ENCODE peak calls at places on chromosomes 4 and X, in eight cellular contexts. One of them, this sample, is unnamed.
A peak's percentile ranks its signal among the peaks of the same experiment; 100 is the strongest.

GRCh38 chr4:147138171-147138570 is 192.5 kb upstream of the TTC29 start:
- DNase-seq in AG04450: no peak
- DNase-seq in dorsolateral prefrontal cortex: no peak
- DNase-seq in sigmoid colon: no peak
- DNase-seq in esophagus squamous epithelium: no peak
- DNase-seq in psoas muscle: no peak
- DNase-seq in heart right ventricle: no peak
- DNase-seq in A549: no peak
- DNase-seq in this sample: no peak

GRCh38 chr4:41709844-41710481 is 38.6 kb downstream of the PHOX2B start:
- DNase-seq in A549: peak; percentile 38
- DNase-seq in dorsolateral prefrontal cortex: no peak
- DNase-seq in AG04450: peak; percentile 49
- DNase-seq in sigmoid colon: no peak
- DNase-seq in psoas muscle: no peak
- DNase-seq in esophagus squamous epithelium: no peak
- DNase-seq in heart right ventricle: no peak
- DNase-seq in this sample: no peak

GRCh38 chr4:18568600-18568999 is 547.0 kb upstream of the LCORL start:
- DNase-seq in dorsolateral prefrontal cortex: no peak
- DNase-seq in esophagus squamous epithelium: no peak
- DNase-seq in AG04450: no peak
- DNase-seq in psoas muscle: no peak
- DNase-seq in sigmoid colon: no peak
- DNase-seq in heart right ventricle: no peak
- DNase-seq in A549: no peak
- DNase-seq in this sample: no peak

GRCh38 chr4:78432896-78433295 is 118.7 kb upstream of the ANXA3 start:
- DNase-seq in esophagus squamous epithelium: no peak
- DNase-seq in psoas muscle: no peak
- DNase-seq in dorsolateral prefrontal cortex: no peak
- DNase-seq in A549: peak; percentile 1
- DNase-seq in sigmoid colon: no peak
- DNase-seq in AG04450: no peak
- DNase-seq in heart right ventricle: no peak
- DNase-seq in this sample: no peak

GRCh38 chr4:111650553-111651183 is 494.6 kb upstream of the FAM241A start:
- DNase-seq in dorsolateral prefrontal cortex: no peak
- DNase-seq in esophagus squamous epithelium: no peak
- DNase-seq in A549: no peak
- DNase-seq in sigmoid colon: no peak
- DNase-seq in AG04450: no peak
- DNase-seq in heart right ventricle: no peak
- DNase-seq in psoas muscle: no peak
- DNase-seq in this sample: no peak

GRCh38 chr4:56804551-56804950 is 16.9 kb downstream of the SPINK2 start:
- DNase-seq in psoas muscle: no peak
- DNase-seq in esophagus squamous epithelium: no peak
- DNase-seq in sigmoid colon: no peak
- DNase-seq in dorsolateral prefrontal cortex: no peak
- DNase-seq in A549: no peak
- DNase-seq in heart right ventricle: no peak
- DNase-seq in AG04450: no peak
- DNase-seq in this sample: no peak

GRCh38 chr4:158728256-158728655 is 5.1 kb upstream of the PPID start:
- DNase-seq in dorsolateral prefrontal cortex: no peak
- DNase-seq in esophagus squamous epithelium: no peak
- DNase-seq in heart right ventricle: no peak
- DNase-seq in psoas muscle: no peak
- DNase-seq in sigmoid colon: no peak
- DNase-seq in AG04450: no peak
- DNase-seq in A549: no peak
- DNase-seq in this sample: no peak

GRCh38 chrX:133938530-133938929 is 46.9 kb downstream of the GPC3 start:
- DNase-seq in AG04450: no peak
- DNase-seq in esophagus squamous epithelium: no peak
- DNase-seq in psoas muscle: no peak
- DNase-seq in dorsolateral prefrontal cortex: no peak
- DNase-seq in sigmoid colon: no peak
- DNase-seq in A549: no peak
- DNase-seq in heart right ventricle: no peak
- DNase-seq in this sample: no peak

GRCh38 chr4:121256346-121256745 is 92.2 kb upstream of the TNIP3 start:
- DNase-seq in heart right ventricle: no peak
- DNase-seq in AG04450: peak; percentile 59
- DNase-seq in sigmoid colon: no peak
- DNase-seq in esophagus squamous epithelium: no peak
- DNase-seq in A549: no peak
- DNase-seq in dorsolateral prefrontal cortex: no peak
- DNase-seq in psoas muscle: no peak
- DNase-seq in this sample: no peak

GRCh38 chr4:81049310-81049709 is 18.8 kb downstream of the BMP3 start:
- DNase-seq in esophagus squamous epithelium: no peak
- DNase-seq in heart right ventricle: no peak
- DNase-seq in AG04450: no peak
- DNase-seq in sigmoid colon: no peak
- DNase-seq in psoas muscle: no peak
- DNase-seq in dorsolateral prefrontal cortex: no peak
- DNase-seq in A549: no peak
- DNase-seq in this sample: no peak

GRCh38 chr4:101730291-101731117 is 60.0 kb upstream of the BANK1 start:
- DNase-seq in AG04450: peak; percentile 29
- DNase-seq in sigmoid colon: peak; percentile 79
- DNase-seq in A549: peak; percentile 6
- DNase-seq in dorsolateral prefrontal cortex: no peak
- DNase-seq in heart right ventricle: peak; percentile 19
- DNase-seq in esophagus squamous epithelium: no peak
- DNase-seq in psoas muscle: peak; percentile 71
- DNase-seq in this sample: no peak

GRCh38 chr4:87657525-87657924 is 7.4 kb downstream of the DMP1 start:
- DNase-seq in dorsolateral prefrontal cortex: no peak
- DNase-seq in heart right ventricle: no peak
- DNase-seq in AG04450: no peak
- DNase-seq in sigmoid colon: no peak
- DNase-seq in psoas muscle: no peak
- DNase-seq in esophagus squamous epithelium: no peak
- DNase-seq in A549: peak; percentile 10
- DNase-seq in this sample: no peak

GRCh38 chr4:79632114-79632513 is 224.1 kb upstream of the GK2 start:
- DNase-seq in esophagus squamous epithelium: no peak
- DNase-seq in A549: no peak
- DNase-seq in sigmoid colon: no peak
- DNase-seq in heart right ventricle: no peak
- DNase-seq in dorsolateral prefrontal cortex: no peak
- DNase-seq in psoas muscle: no peak
- DNase-seq in AG04450: no peak
- DNase-seq in this sample: no peak

GRCh38 chr4:113169368-113169767 is 119.9 kb downstream of the ANK2 start:
- DNase-seq in psoas muscle: no peak
- DNase-seq in heart right ventricle: no peak
- DNase-seq in esophagus squamous epithelium: no peak
- DNase-seq in A549: no peak
- DNase-seq in AG04450: no peak
- DNase-seq in dorsolateral prefrontal cortex: no peak
- DNase-seq in sigmoid colon: no peak
- DNase-seq in this sample: no peak

GRCh38 chrX:8374041-8374825 is 90.4 kb upstream of the VCX3B start:
- DNase-seq in heart right ventricle: no peak
- DNase-seq in dorsolateral prefrontal cortex: no peak
- DNase-seq in A549: no peak
- DNase-seq in psoas muscle: no peak
- DNase-seq in esophagus squamous epithelium: no peak
- DNase-seq in sigmoid colon: no peak
- DNase-seq in AG04450: no peak
- DNase-seq in this sample: no peak

GRCh38 chrX:15468036-15468435 is 25.1 kb downstream of the PIR start:
- DNase-seq in heart right ventricle: no peak
- DNase-seq in AG04450: peak; percentile 20
- DNase-seq in A549: no peak
- DNase-seq in sigmoid colon: no peak
- DNase-seq in esophagus squamous epithelium: no peak
- DNase-seq in dorsolateral prefrontal cortex: no peak
- DNase-seq in psoas muscle: peak; percentile 50
- DNase-seq in this sample: no peak

GRCh38 chr4:675036-675804 is 878 bp downstream of the MYL5 start:
- DNase-seq in AG04450: no peak
- DNase-seq in esophagus squamous epithelium: no peak
- DNase-seq in psoas muscle: peak; percentile 45
- DNase-seq in heart right ventricle: no peak
- DNase-seq in sigmoid colon: no peak
- DNase-seq in dorsolateral prefrontal cortex: no peak
- DNase-seq in A549: no peak
- DNase-seq in this sample: no peak

GRCh38 chr4:176755001-176755400 is 37.7 kb downstream of the VEGFC start:
- DNase-seq in A549: no peak
- DNase-seq in psoas muscle: no peak
- DNase-seq in dorsolateral prefrontal cortex: no peak
- DNase-seq in AG04450: no peak
- DNase-seq in heart right ventricle: no peak
- DNase-seq in esophagus squamous epithelium: no peak
- DNase-seq in sigmoid colon: no peak
- DNase-seq in this sample: no peak
- H3K27ac ChIP-seq in A549: no peak overlapping the region
- H3K27ac ChIP-seq in psoas muscle: no peak overlapping the region
- H3K27ac ChIP-seq in dorsolateral prefrontal cortex: no peak overlapping the region
- H3K27ac ChIP-seq in AG04450: no peak overlapping the region
- H3K27ac ChIP-seq in heart right ventricle: no peak overlapping the region
- H3K27ac ChIP-seq in esophagus squamous epithelium: no peak overlapping the region
- H3K27ac ChIP-seq in sigmoid colon: no peak overlapping the region
- H3K27ac ChIP-seq in this sample: no peak overlapping the region

DNA sequence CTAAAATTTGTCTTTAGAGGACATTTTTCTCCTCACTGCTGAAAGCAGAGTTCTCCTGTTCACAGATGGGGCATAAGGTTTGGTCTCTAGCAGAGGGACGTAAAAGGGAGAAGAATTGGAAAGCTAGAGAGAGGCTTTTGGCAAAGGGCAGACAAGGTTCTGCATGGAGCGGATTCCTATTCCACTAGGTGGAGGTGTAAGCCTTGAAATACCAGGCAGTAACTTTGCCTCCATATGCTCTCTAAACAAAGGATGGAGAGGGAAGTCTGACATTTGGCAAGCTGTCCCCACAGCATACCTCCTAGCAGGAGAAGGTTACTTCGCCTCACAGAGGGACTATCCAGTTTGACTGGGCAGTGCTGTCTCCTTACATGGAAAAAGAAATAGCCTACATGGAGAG is 174.7 kb downstream of the DACH2 start:
- DNase-seq in A549: no peak
- DNase-seq in sigmoid colon: no peak
- DNase-seq in psoas muscle: no peak
- DNase-seq in dorsolateral prefrontal cortex: no peak
- DNase-seq in AG04450: no peak
- DNase-seq in esophagus squamous epithelium: no peak
- DNase-seq in heart right ventricle: no peak
- DNase-seq in this sample: no peak
- TF ChIP-seq CTCF in A549: no peak
- TF ChIP-seq CTCF in sigmoid colon: no peak
- TF ChIP-seq CTCF in psoas muscle: no peak
- TF ChIP-seq CTCF in dorsolateral prefrontal cortex: no peak
- TF ChIP-seq CTCF in AG04450: no peak
- TF ChIP-seq CTCF in esophagus squamous epithelium: no peak
- TF ChIP-seq CTCF in heart right ventricle: no peak
- TF ChIP-seq CTCF in this sample: no peak

DNA sequence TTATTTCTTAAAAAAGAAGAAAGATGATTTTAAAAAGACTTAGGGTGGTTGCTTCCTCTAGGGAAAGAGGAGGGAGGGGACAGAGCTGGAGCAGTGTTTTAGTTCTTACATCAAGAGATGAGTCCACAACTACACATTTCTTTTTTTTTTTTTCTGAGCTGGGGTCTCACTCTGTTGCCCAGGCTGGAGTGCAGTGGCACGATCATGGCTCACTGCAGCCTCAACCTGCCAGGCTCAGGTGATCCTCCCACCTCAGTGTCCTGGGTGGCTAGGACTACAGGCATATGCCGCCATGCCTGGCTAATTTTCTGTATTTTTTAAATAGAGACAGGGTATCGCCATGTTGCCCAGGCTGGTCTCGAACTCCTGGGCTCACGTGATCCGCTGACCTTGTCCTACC is 17.2 kb downstream of the SH3KBP1 start:
- DNase-seq in heart right ventricle: no peak
- DNase-seq in sigmoid colon: no peak
- DNase-seq in esophagus squamous epithelium: no peak
- DNase-seq in dorsolateral prefrontal cortex: no peak
- DNase-seq in psoas muscle: no peak
- DNase-seq in A549: no peak
- DNase-seq in AG04450: no peak
- DNase-seq in this sample: no peak
- H3K27ac ChIP-seq in heart right ventricle: no peak overlapping the region
- H3K27ac ChIP-seq in sigmoid colon: no peak overlapping the region
- H3K27ac ChIP-seq in esophagus squamous epithelium: no peak overlapping the region
- H3K27ac ChIP-seq in dorsolateral prefrontal cortex: no peak overlapping the region
- H3K27ac ChIP-seq in psoas muscle: no peak overlapping the region
- H3K27ac ChIP-seq in A549: no peak overlapping the region
- H3K27ac ChIP-seq in AG04450: no peak overlapping the region
- H3K27ac ChIP-seq in this sample: no peak overlapping the region

GRCh38 chrX:129965166-129965565 is 17.3 kb upstream of the BCORL1 start:
- DNase-seq in A549: no peak
- DNase-seq in sigmoid colon: no peak
- DNase-seq in esophagus squamous epithelium: no peak
- DNase-seq in heart right ventricle: no peak
- DNase-seq in AG04450: no peak
- DNase-seq in psoas muscle: no peak
- DNase-seq in dorsolateral prefrontal cortex: no peak
- DNase-seq in this sample: no peak
- TF ChIP-seq CTCF in A549: no peak
- TF ChIP-seq CTCF in sigmoid colon: no peak
- TF ChIP-seq CTCF in esophagus squamous epithelium: no peak
- TF ChIP-seq CTCF in heart right ventricle: no peak
- TF ChIP-seq CTCF in AG04450: no peak
- TF ChIP-seq CTCF in psoas muscle: no peak
- TF ChIP-seq CTCF in dorsolateral prefrontal cortex: no peak
- TF ChIP-seq CTCF in this sample: no peak

DNA sequence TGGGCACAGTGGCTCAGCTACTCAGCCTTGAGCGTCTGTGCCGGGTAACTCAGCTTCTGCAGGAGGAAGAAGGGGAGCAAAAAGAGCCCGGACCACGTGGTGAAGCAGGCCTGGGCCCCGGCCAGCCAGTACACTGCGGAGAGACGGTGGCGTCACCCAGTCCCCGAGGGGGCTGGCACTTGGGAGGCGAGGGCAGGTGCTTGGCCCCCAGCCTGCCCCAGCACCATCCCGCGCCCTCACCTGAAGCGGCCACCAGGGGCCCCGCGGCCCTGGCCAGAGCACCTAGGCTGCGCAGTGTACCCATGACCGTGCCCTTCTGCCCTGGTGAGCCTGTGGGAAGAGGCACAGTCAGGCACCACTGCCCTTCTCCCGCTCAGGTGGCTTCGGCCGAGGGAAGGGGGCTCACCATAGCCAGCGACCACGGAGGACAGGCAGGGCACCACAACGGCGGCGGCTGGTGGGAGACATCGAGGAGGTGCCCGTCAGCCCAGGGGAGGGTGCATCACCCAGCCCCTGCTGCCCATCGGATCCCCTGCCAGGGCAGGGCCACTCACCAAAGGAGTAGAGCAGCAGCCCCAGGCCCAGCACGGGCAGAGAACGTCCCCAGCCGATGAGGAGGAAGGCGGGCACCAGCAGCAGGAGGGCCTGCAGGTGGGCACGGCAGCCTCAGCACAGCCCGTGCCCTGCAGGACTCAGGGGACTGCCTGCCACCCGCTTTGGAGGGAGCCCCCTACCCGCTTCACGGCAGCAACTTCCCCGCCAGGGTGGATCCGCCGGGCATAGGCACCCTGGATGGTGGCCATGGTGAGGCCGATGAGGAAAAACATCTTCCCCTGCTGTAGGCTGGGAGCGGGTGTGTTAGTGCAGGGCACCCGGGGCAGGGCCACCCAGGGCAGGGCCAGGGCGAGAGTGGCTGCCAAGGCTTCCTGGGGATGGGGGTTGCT is 32.1 kb downstream of the NOP14 start:
- DNase-seq in sigmoid colon: no peak
- DNase-seq in esophagus squamous epithelium: no peak
- DNase-seq in dorsolateral prefrontal cortex: peak; percentile 78
- DNase-seq in A549: no peak
- DNase-seq in psoas muscle: peak; percentile 75
- DNase-seq in heart right ventricle: peak; percentile 29
- DNase-seq in AG04450: no peak
- DNase-seq in this sample: peak; percentile 74
- H3K27ac ChIP-seq in sigmoid colon: peak overlapping the region; percentile 94
- H3K27ac ChIP-seq in esophagus squamous epithelium: peak overlapping the region; percentile 94
- H3K27ac ChIP-seq in dorsolateral prefrontal cortex: peak overlapping the region; percentile 89
- H3K27ac ChIP-seq in A549: no peak overlapping the region
- H3K27ac ChIP-seq in psoas muscle: peak overlapping the region; percentile 97
- H3K27ac ChIP-seq in heart right ventricle: peak overlapping the region; percentile 76
- H3K27ac ChIP-seq in AG04450: no peak overlapping the region
- H3K27ac ChIP-seq in this sample: peak overlapping the region; percentile 14

This sample was measured in coronary artery.